ENCODE peak calls at places on chromosomes 2 and 18, in five cellular contexts. G is Right ventricle myocardium inferior, H is cerebellum, R is dorsolateral prefrontal cortex, Z is NAMALWA. A is an unnamed sample.
A peak's percentile ranks its signal among the peaks of the same experiment; 100 is the strongest.

GRCh38 chr2:33212151-33212550 is 264.3 kb upstream of the RASGRP3 start:
- DNase-seq in G (no peak), H (no peak), R (no peak), Z (no peak), A (no peak)

GRCh38 chr18:48441405-48441881 is 32.3 kb upstream of the ZBTB7C start:
- DNase-seq in G (no peak), H (no peak), R (no peak), Z (no peak), A (no peak)

GRCh38 chr18:74493689-74494088 is 2.5 kb upstream of the CNDP2 start:
- DNase-seq in G (no peak), H (no peak), R (no peak), Z (peak; percentile 84), A (no peak)

GRCh38 chr2:82120120-82120519 is 1815.6 kb upstream of the LRRTM1 start:
- DNase-seq in G (no peak), H (no peak), R (no peak), Z (no peak), A (no peak)

GRCh38 chr2:44362207-44363015 is 664 bp downstream of the CAMKMT start:
- DNase-seq in G (peak; percentile 60), H (peak; percentile 20), R (peak; percentile 54), Z (peak; percentile 74), A (peak; percentile 71)

GRCh38 chr2:238398577-238398976 is 28.1 kb upstream of the ASB1 start:
- DNase-seq in G (no peak), H (no peak), R (no peak), Z (no peak), A (no peak)

GRCh38 chr2:239804161-239805042 is 220.7 kb downstream of the NDUFA10 start:
- DNase-seq in G (no peak), H (no peak), R (peak; percentile 42), Z (no peak), A (no peak)

GRCh38 chr2:6846967-6847695 is 18.6 kb downstream of the CMPK2 start:
- DNase-seq in G (no peak), H (no peak), R (no peak), Z (no peak), A (no peak)

GRCh38 chr2:15925819-15926218 is 14.5 kb upstream of the MYCN start:
- DNase-seq in G (no peak), H (no peak), R (no peak), Z (no peak), A (no peak)

GRCh38 chr18:76685860-76686259 is 136.5 kb upstream of the ZNF236 start:
- DNase-seq in G (no peak), H (no peak), R (no peak), Z (no peak), A (no peak)

GRCh38 chr2:85266424-85267041 is 61.3 kb downstream of the TGOLN2 start:
- DNase-seq in G (peak; percentile 83), H (peak; percentile 33), R (peak; percentile 66), Z (peak; percentile 66), A (no peak)

GRCh38 chr2:70086838-70087702 is at the start of gene PCBP1:
- DNase-seq in G (peak; percentile 98), H (peak; percentile 94), R (peak; percentile 89), Z (peak; percentile 95), A (peak; percentile 84)

GRCh38 chr18:79599503-79599931 is 80.1 kb upstream of the CTDP1 start:
- DNase-seq in G (no peak), H (no peak), R (peak; percentile 30), Z (no peak), A (no peak)

GRCh38 chr2:15284601-15285000 is 276.5 kb downstream of the NBAS start:
- DNase-seq in G (no peak), H (no peak), R (no peak), Z (no peak), A (no peak)

GRCh38 chr18:13500227-13500865 is 226.0 kb downstream of the FAM210A start:
- DNase-seq in G (no peak), H (no peak), R (peak; percentile 69), Z (no peak), A (no peak)

GRCh38 chr18:59821983-59822382 is 77.8 kb upstream of the PMAIP1 start:
- DNase-seq in G (no peak), H (no peak), R (no peak), Z (no peak), A (no peak)

A was measured in C1 segment of cervical spinal cord.